ENCODE peak calls at places on chromosomes 3 and 15, in four cellular contexts. F is GM12878, G is ovary, D is HepG2. J is an unnamed sample.

GRCh38 chr3:9230596-9230995 is 18.9 kb downstream of the SRGAP3 start:
- DNase-seq in F (no peak), G (no peak), D (no peak), J (no peak)

GRCh38 chr3:113783463-113783862 is 36.6 kb downstream of the ATP6V1A start:
- DNase-seq in G (no peak), F (no peak), D (no peak), J (peak)

GRCh38 chr3:196287066-196287404 is 491 bp downstream of the PCYT1A start:
- DNase-seq in D (no peak), F (no peak), G (no peak), J (no peak)

GRCh38 chr15:38253448-38253847 is 812 bp downstream of the SPRED1 start:
- DNase-seq in D (no peak), F (no peak), G (no peak), J (peak)

GRCh38 chr3:8732413-8732812 is 1.2 kb upstream of the CAV3 start:
- DNase-seq in D (no peak), F (no peak), G (no peak), J (no peak)

GRCh38 chr15:44782516-44782915 is 46.2 kb downstream of the TRIM69 start:
- DNase-seq in D (no peak), G (no peak), F (no peak), J (no peak)

GRCh38 chr3:111735271-111735758 is 123.8 kb upstream of the PHLDB2 start:
- DNase-seq in D (peak), F (no peak), G (no peak), J (peak)

GRCh38 chr15:64883097-64883581 is 28.6 kb upstream of the ANKDD1A start:
- DNase-seq in D (no peak), G (no peak), F (peak), J (no peak)

GRCh38 chr15:100856847-100857246 is 22.8 kb upstream of the ALDH1A3 start:
- DNase-seq in G (no peak), D (no peak), F (no peak), J (no peak)

GRCh38 chr15:64837502-64837901 is 4.2 kb upstream of the PLEKHO2 start:
- DNase-seq in G (no peak), F (no peak), D (no peak), J (no peak)

GRCh38 chr3:49785565-49786356 is 581 bp downstream of the IP6K1 start:
- DNase-seq in G (no peak), D (no peak), F (no peak), J (peak)

GRCh38 chr3:48125026-48125704 is 63.1 kb downstream of the CDC25A start:
- DNase-seq in F (no peak), G (peak), D (no peak), J (no peak)

GRCh38 chr3:191376742-191377141 is 46.4 kb upstream of the UTS2B start:
- DNase-seq in F (no peak), D (no peak), G (no peak), J (peak)

GRCh38 chr3:11155341-11156025 is 1.2 kb downstream of the HRH1 start:
- DNase-seq in D (peak), F (no peak), G (peak), J (peak)

GRCh38 chr3:119977353-119977752 is 116.9 kb downstream of the GSK3B start:
- DNase-seq in D (no peak), G (no peak), F (no peak), J (no peak)

GRCh38 chr3:27625848-27626247 is 96.3 kb downstream of the EOMES start:
- DNase-seq in F (no peak), G (no peak), D (no peak), J (no peak)

GRCh38 chr3:51960386-51960785 is 5.2 kb downstream of the GPR62 start:
- DNase-seq in D (no peak), G (no peak), F (no peak), J (no peak)

GRCh38 chr3:56443372-56443771 is 24.9 kb downstream of the ERC2 start:
- DNase-seq in D (no peak), F (no peak), G (no peak), J (no peak)

GRCh38 chr3:130900959-130901358 is 7.1 kb downstream of the ATP2C1 start:
- DNase-seq in D (peak), F (no peak), G (no peak), J (no peak)

GRCh38 chr3:42876940-42877720 is 1.5 kb upstream of the CYP8B1 start:
- DNase-seq in G (no peak), F (no peak), D (no peak), J (no peak)

GRCh38 chr3:186935133-186935532 is 4.8 kb downstream of the ST6GAL1 start:
- DNase-seq in F (no peak), D (no peak), G (no peak), J (no peak)

GRCh38 chr15:40409366-40409765 is 3.8 kb downstream of the IVD start:
- DNase-seq in G (no peak), D (no peak), F (no peak), J (no peak)

GRCh38 chr3:15726043-15726442 is 71.7 kb downstream of the ANKRD28 start:
- DNase-seq in F (peak), D (no peak), G (no peak), J (no peak)

GRCh38 chr15:89179966-89180875 is 41.2 kb downstream of the RLBP1 start:
- DNase-seq in G (no peak), D (no peak), F (peak), J (no peak)

GRCh38 chr15:68620721-68621528 is 42.1 kb downstream of the CORO2B start:
- DNase-seq in D (no peak), G (peak), F (no peak), J (no peak)

GRCh38 chr3:27425896-27426565 is 56.8 kb upstream of the NEK10 start:
- DNase-seq in F (no peak), D (no peak), G (no peak), J (no peak)

GRCh38 chr3:157844770-157845522 is 261.3 kb downstream of the SHOX2 start:
- DNase-seq in F (no peak), D (no peak), G (no peak), J (no peak)

GRCh38 chr3:25783661-25784512 is 644 bp upstream of the NGLY1 start:
- DNase-seq in G (no peak), F (no peak), D (peak), J (peak)

GRCh38 chr15:34799149-34799824 is 3.9 kb upstream of the ACTC1 start:
- DNase-seq in G (no peak), D (no peak), F (no peak), J (no peak)

GRCh38 chr3:138950701-138951100 is 3.7 kb downstream of the FOXL2NB start:
- DNase-seq in G (no peak), D (no peak), F (no peak), J (no peak)

GRCh38 chr15:62287066-62287857 is 122.2 kb upstream of the C2CD4B start:
- DNase-seq in F (no peak), G (no peak), D (no peak), J (no peak)

GRCh38 chr15:90837052-90837621 is 31.3 kb upstream of the FURIN start:
- DNase-seq in G (no peak), D (no peak), F (no peak), J (no peak)

GRCh38 chr3:106809633-106810460 is 567.4 kb upstream of the CCDC54 start:
- DNase-seq in G (no peak), D (no peak), F (no peak), J (peak)

GRCh38 chr3:38655708-38656300 is 6.3 kb upstream of the SCN5A start:
- DNase-seq in F (no peak), G (no peak), D (peak), J (peak)

GRCh38 chr3:45199837-45200648 is 26.0 kb downstream of the TMEM158 start:
- DNase-seq in G (no peak), D (peak), F (no peak), J (peak)

GRCh38 chr3:196120291-196120951 is 38.5 kb upstream of the TFRC start:
- DNase-seq in F (no peak), G (peak), D (no peak), J (no peak)

GRCh38 chr3:108153451-108153981 is 62.7 kb upstream of the CD47 start:
- DNase-seq in F (no peak), D (peak), G (no peak), J (peak)

GRCh38 chr3:120597445-120598049 is 1.4 kb downstream of the NDUFB4 start:
- DNase-seq in G (no peak), F (peak), D (no peak), J (no peak)

GRCh38 chr15:92949604-92950249 is 49.6 kb downstream of the CHD2 start:
- DNase-seq in G (no peak), D (peak), F (no peak), J (no peak)
- H3K27ac ChIP-seq in G (no peak), D (peak), F (peak), J (peak)

GRCh38 chr15:41493205-41493901 is at the start of gene ITPKA:
- DNase-seq in G (peak), F (peak), D (peak), J (peak)

GRCh38 chr15:41493902-41494189 is 172 bp downstream of the ITPKA start:
- DNase-seq in G (no peak), F (no peak), D (no peak), J (no peak)

GRCh38 chr15:41495736-41496599 is 2.3 kb downstream of the ITPKA start:
- DNase-seq in F (no peak), G (no peak), D (peak), J (no peak)

GRCh38 chr15:41494922-41495735 is 1.5 kb downstream of the ITPKA start:
- DNase-seq in D (no peak), F (no peak), G (no peak), J (no peak)

DNA sequence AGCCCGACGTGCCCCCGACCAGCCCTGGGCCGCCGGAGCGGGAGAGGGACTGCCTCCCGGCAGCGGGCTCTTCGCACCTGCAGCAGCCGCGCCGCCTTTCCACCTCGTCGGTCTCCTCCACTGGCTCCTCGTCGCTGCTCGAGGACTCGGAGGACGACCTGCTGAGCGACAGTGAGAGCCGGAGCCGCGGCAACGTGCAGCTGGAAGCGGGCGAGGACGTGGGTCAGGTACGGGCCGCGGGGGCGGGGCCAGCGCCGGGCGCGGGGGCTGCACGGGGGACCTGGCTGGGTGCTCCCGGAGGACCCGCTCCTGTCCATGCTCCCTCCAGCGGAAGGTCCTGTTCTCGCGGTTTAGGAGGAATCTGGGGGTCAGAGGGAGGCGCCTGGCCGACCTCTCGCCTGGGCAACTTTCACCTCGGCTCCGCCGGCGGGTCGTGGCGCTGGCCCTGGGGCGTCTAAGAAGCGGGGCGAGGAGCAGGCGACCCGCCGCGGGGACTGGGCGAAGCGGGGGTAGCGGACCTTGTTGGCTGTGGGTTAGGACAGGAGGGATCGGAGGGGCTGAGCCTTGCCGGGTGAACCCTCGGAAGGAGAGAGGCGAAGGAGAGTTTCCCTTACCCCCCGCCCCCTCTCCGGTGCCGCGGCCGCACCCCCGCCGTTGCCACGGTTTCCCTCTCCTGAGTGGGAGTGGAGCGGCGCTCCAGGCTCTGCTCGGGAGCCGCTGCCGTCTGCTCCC is 682 bp downstream of the ITPKA start:
- DNase-seq in F (no peak), G (peak), D (peak), J (no peak)
- H3K27ac ChIP-seq in F (no peak), G (no peak), D (peak), J (no peak)

GRCh38 chr15:84783493-84784251 is 33.5 kb upstream of the ALPK3 start:
- DNase-seq in G (no peak), F (no peak), D (no peak), J (no peak)

GRCh38 chr15:84785053-84785452 is 32.1 kb upstream of the ALPK3 start:
- DNase-seq in D (no peak), G (no peak), F (no peak), J (no peak)

GRCh38 chr15:84781505-84781904 is 33.1 kb downstream of the ZNF592 start:
- DNase-seq in F (no peak), D (no peak), G (no peak), J (no peak)

GRCh38 chr15:84782346-84782745 is 34.0 kb downstream of the ZNF592 start:
- DNase-seq in F (no peak), G (no peak), D (no peak), J (no peak)

DNA sequence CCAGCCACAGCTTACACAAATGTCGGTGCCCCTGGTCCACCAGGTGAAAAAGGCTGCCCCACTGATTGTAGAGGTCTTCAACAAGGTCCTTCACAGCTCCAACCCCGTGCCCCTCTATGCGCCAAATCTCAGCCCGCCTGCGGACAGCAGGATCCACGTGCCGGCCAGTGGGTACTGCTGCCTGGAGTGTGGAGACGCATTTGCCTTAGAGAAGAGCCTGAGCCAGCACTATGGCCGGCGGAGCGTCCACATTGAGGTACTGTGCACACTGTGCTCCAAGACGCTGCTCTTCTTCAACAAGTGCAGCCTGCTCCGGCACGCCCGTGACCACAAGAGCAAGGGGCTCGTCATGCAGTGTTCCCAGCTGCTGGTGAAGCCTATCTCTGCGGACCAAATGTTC is 32.9 kb upstream of the ALPK3 start:
- DNase-seq in F (no peak), G (no peak), D (no peak), J (no peak)
- H3K27ac ChIP-seq in F (no peak), G (no peak), D (no peak), J (no peak)

GRCh38 chr3:126493051-126493450 is 17.4 kb upstream of the ZXDC start:
- DNase-seq in F (no peak), G (no peak), D (no peak), J (no peak)
- H3K27ac ChIP-seq in F (no peak), G (no peak), D (no peak), J (no peak)

DNA sequence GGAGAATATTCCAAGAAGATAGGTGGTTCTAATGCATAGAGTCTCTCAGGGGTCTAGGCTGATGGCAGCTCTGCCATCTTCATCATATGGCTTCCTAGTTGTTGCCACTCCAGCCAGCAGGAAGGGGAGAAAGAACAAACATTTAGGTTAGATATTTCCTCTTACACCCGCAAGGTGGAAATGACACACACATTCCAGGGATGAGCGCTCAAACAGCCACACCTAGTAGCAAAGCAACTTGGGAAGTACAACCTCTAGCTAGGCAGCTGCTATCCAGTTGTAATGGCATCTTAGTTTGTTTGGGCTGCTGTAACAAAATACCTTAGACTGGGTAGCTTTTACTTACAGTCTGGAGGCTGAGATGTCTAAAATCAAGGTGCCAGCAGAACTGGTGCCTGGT is 51.9 kb upstream of the ADAMTSL3 start:
- DNase-seq in G (no peak), F (no peak), D (no peak), J (no peak)
- H3K27ac ChIP-seq in G (no peak), F (no peak), D (no peak), J (no peak)

GRCh38 chr3:98966434-98966833 is 64.9 kb upstream of the DCBLD2 start:
- DNase-seq in F (no peak), D (no peak), G (no peak), J (peak)

GRCh38 chr3:98962189-98962930 is 60.9 kb upstream of the DCBLD2 start:
- DNase-seq in G (no peak), D (peak), F (no peak), J (peak)

GRCh38 chr3:98961161-98962155 is 60.0 kb upstream of the DCBLD2 start:
- DNase-seq in D (no peak), F (no peak), G (no peak), J (peak)

GRCh38 chr3:98964784-98965183 is 63.3 kb upstream of the DCBLD2 start:
- DNase-seq in F (no peak), D (no peak), G (no peak), J (no peak)

DNA sequence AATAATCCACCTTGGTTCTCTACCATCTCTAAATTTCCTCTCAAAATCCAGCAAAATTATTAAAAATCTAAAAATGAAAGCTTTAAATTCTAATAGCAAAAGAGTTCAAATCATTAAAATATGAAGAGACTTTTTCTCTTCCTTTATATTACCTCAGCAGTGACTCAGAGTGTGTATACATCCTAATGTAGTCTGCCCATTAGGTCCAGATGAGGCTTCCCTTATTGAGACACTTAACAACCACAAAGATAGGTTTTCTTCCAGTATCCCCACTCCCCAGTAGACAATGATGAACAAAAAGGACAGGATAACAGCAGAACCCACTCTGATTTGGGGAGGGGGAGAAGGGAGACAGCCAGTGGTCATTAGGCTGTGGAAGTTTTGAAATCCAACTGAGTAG is 61.5 kb upstream of the DCBLD2 start:
- DNase-seq in G (no peak), D (no peak), F (no peak), J (no peak)
- H3K27ac ChIP-seq in G (no peak), D (no peak), F (no peak), J (peak)

DNA sequence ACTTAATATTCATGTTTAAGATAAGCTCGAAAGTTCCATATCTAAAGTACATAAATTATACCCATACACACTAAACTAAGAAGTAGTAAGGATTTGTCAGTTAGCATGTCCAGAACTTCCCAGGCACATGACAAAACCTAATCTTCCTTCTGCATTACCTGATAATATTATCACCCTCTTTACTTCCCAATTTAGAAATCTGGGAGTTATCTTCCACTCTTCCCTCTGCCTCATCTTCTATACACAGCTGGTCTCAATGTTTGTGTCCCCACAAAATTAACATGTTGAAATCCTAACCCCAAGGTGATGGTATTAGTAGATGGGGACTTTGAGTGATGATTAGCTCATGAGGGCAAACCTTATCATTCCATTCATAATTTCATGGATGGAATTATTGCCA is 15.3 kb downstream of the GABPB1 start:
- DNase-seq in F (no peak), G (no peak), D (no peak), J (no peak)
- H3K27ac ChIP-seq in F (no peak), G (no peak), D (no peak), J (no peak)

DNA sequence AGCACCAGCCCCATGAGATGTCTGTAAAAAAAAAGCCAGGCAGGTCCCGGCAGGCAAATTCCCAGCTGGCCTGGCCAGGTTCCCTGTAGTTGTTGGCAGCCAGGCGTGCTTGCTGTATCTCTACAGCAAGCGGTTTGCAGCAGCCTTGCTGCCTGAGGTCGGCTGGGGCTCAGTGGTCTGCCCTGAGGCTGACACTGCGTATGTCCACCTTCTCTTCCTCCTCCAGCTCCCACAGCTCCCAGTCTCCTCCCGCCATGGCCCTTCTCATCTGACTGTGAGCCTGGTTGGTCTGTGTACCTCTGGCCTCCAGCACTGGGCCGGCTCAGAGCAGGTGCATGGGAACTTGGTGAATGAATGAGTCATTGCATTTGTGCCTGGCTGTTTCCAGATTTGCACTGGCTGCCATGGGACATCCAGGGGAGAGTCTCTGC is 42.8 kb downstream of the SPSB4 start:
- DNase-seq in G (peak), F (no peak), D (no peak), J (no peak)
- H3K27ac ChIP-seq in G (no peak), F (no peak), D (no peak), J (no peak)

GRCh38 chr3:169328471-169328870 is 335.0 kb downstream of the MECOM start:
- DNase-seq in D (no peak), F (no peak), G (no peak), J (no peak)
- H3K27ac ChIP-seq in D (no peak), F (no peak), G (no peak), J (no peak)